ENCODE peak calls at places on chromosome 3, in four cellular contexts. One of them, this sample, is unnamed.

GRCh38 chr3:132726341-132726823 is 4.2 kb upstream of the NPHP3 start:
- DNase-seq in stimulated activated naive CD4-positive, alpha-beta T cell: no peak
- DNase-seq in ACHN: peak
- DNase-seq in NCI-H446 treated with DMSO at 0.1 percent for 48 hours: peak
- DNase-seq in this sample: no peak

GRCh38 chr3:23055733-23056376 is 147.3 kb upstream of the UBE2E2 start:
- DNase-seq in stimulated activated naive CD4-positive, alpha-beta T cell: no peak
- DNase-seq in ACHN: peak
- DNase-seq in NCI-H446 treated with DMSO at 0.1 percent for 48 hours: no peak
- DNase-seq in this sample: no peak

GRCh38 chr3:42847731-42848130 is 27.9 kb downstream of the CYP8B1 start:
- DNase-seq in stimulated activated naive CD4-positive, alpha-beta T cell: no peak
- DNase-seq in ACHN: no peak
- DNase-seq in NCI-H446 treated with DMSO at 0.1 percent for 48 hours: no peak
- DNase-seq in this sample: no peak

GRCh38 chr3:194828926-194829325 is 143.2 kb downstream of the FAM43A start:
- DNase-seq in stimulated activated naive CD4-positive, alpha-beta T cell: no peak
- DNase-seq in ACHN: no peak
- DNase-seq in NCI-H446 treated with DMSO at 0.1 percent for 48 hours: no peak
- DNase-seq in this sample: no peak

GRCh38 chr3:142106536-142106935 is 42.8 kb downstream of the TFDP2 start:
- DNase-seq in stimulated activated naive CD4-positive, alpha-beta T cell: no peak
- DNase-seq in ACHN: no peak
- DNase-seq in NCI-H446 treated with DMSO at 0.1 percent for 48 hours: peak
- DNase-seq in this sample: no peak

GRCh38 chr3:115227461-115227860 is 80.4 kb upstream of the ZBTB20 start:
- DNase-seq in stimulated activated naive CD4-positive, alpha-beta T cell: no peak
- DNase-seq in ACHN: no peak
- DNase-seq in NCI-H446 treated with DMSO at 0.1 percent for 48 hours: no peak
- DNase-seq in this sample: no peak

GRCh38 chr3:23672628-23673027 is 133.1 kb upstream of the UBE2E1 start:
- DNase-seq in stimulated activated naive CD4-positive, alpha-beta T cell: no peak
- DNase-seq in ACHN: no peak
- DNase-seq in NCI-H446 treated with DMSO at 0.1 percent for 48 hours: no peak
- DNase-seq in this sample: no peak

GRCh38 chr3:13671536-13672233 is 122.8 kb downstream of the FBLN2 start:
- DNase-seq in stimulated activated naive CD4-positive, alpha-beta T cell: no peak
- DNase-seq in ACHN: no peak
- DNase-seq in NCI-H446 treated with DMSO at 0.1 percent for 48 hours: no peak
- DNase-seq in this sample: no peak

This sample was measured in naive thymus-derived CD8-positive, alpha-beta T cell.